ENCODE peak calls at places on chromosomes 6 and 20, in seven cellular contexts. Q is bronchial epithelial cell; L is mesothelial cell of epicardium; K is H9; O is upper lobe of left lung; S is fibroblast of mammary gland; W is CD4-positive, alpha-beta T cell. H is an unnamed sample.

GRCh38 chr6:165232277-165232654 is 77.1 kb downstream of the C6orf118 start:
- DNase-seq in Q (no peak), L (no peak), K (no peak), O (no peak), S (no peak), W (no peak), H (no peak)

GRCh38 chr6:70651326-70651905 is 16.3 kb upstream of the SMAP1 start:
- DNase-seq in Q (no peak), L (no peak), K (no peak), O (no peak), S (no peak), W (peak; percentile 23), H (no peak)

GRCh38 chr6:108884211-108885059 is 36.2 kb downstream of the ARMC2 start:
- DNase-seq in Q (no peak), L (no peak), K (peak; percentile 41), O (no peak), S (no peak), W (no peak), H (no peak)

GRCh38 chr6:73395875-73396274 is 1.2 kb downstream of the DDX43 start:
- DNase-seq in Q (no peak), L (no peak), K (no peak), O (no peak), S (no peak), W (no peak), H (no peak)

GRCh38 chr6:143339223-143339622 is 111.3 kb downstream of the ADAT2 start:
- DNase-seq in Q (peak; percentile 94), L (no peak), K (no peak), O (no peak), S (no peak), W (no peak), H (no peak)

GRCh38 chr20:4147319-4147718 is 132.0 kb upstream of the RNF24 start:
- DNase-seq in Q (peak; percentile 41), L (no peak), K (no peak), O (no peak), S (no peak), W (no peak), H (no peak)

GRCh38 chr6:139109558-139109957 is 25.3 kb upstream of the HECA start:
- DNase-seq in Q (no peak), L (no peak), K (peak; percentile 70), O (no peak), S (peak; percentile 55), W (no peak), H (no peak)

GRCh38 chr20:54068966-54069365 is 1.4 kb downstream of the BCAS1 start:
- DNase-seq in Q (no peak), L (no peak), K (no peak), O (no peak), S (no peak), W (no peak), H (no peak)

GRCh38 chr20:57560554-57561355 is at the start of gene PCK1:
- DNase-seq in Q (no peak), L (no peak), K (no peak), O (no peak), S (peak; percentile 28), W (no peak), H (no peak)

GRCh38 chr20:25543068-25543467 is 42.3 kb downstream of the NINL start:
- DNase-seq in Q (peak; percentile 38), L (no peak), K (no peak), O (no peak), S (peak; percentile 74), W (no peak), H (no peak)

GRCh38 chr6:135212935-135213334 is 31.8 kb downstream of the MYB start:
- DNase-seq in Q (peak; percentile 9), L (no peak), K (no peak), O (no peak), S (peak; percentile 34), W (no peak), H (no peak)

GRCh38 chr6:117555882-117556498 is 46.3 kb downstream of the GOPC start:
- DNase-seq in Q (peak; percentile 33), L (no peak), K (no peak), O (no peak), S (peak; percentile 47), W (peak; percentile 50), H (peak; percentile 21)

GRCh38 chr6:146697921-146698320 is 99.1 kb downstream of the ADGB start:
- DNase-seq in Q (no peak), L (no peak), K (no peak), O (no peak), S (no peak), W (no peak), H (no peak)

GRCh38 chr20:33767100-33767499 is 35.3 kb downstream of the ZNF341 start:
- DNase-seq in Q (no peak), L (no peak), K (no peak), O (no peak), S (no peak), W (no peak), H (no peak)

GRCh38 chr6:50185006-50185405 is 135.3 kb upstream of the DEFB112 start:
- DNase-seq in Q (no peak), L (no peak), K (peak; percentile 49), O (no peak), S (peak; percentile 0), W (no peak), H (no peak)
- TF ChIP-seq CTCF in Q (no peak), L (no peak), K (peak; percentile 81), O (no peak), S (no peak), W (no peak), H (peak; percentile 61)

GRCh38 chr6:63637865-63638445 is 2.4 kb downstream of the PHF3 start:
- DNase-seq in Q (no peak), L (no peak), K (no peak), O (no peak), S (no peak), W (no peak), H (no peak)

GRCh38 chr6:63635165-63635562 is 438 bp upstream of the PHF3 start:
- DNase-seq in Q (no peak), L (no peak), K (no peak), O (no peak), S (no peak), W (no peak), H (no peak)

GRCh38 chr6:63636516-63636968 is 940 bp downstream of the PHF3 start:
- DNase-seq in Q (peak; percentile 42), L (no peak), K (peak; percentile 45), O (peak; percentile 80), S (peak; percentile 38), W (peak; percentile 44), H (peak; percentile 23)

GRCh38 chr6:63634630-63635029 is 972 bp upstream of the PHF3 start:
- DNase-seq in Q (no peak), L (no peak), K (no peak), O (no peak), S (no peak), W (no peak), H (no peak)

DNA sequence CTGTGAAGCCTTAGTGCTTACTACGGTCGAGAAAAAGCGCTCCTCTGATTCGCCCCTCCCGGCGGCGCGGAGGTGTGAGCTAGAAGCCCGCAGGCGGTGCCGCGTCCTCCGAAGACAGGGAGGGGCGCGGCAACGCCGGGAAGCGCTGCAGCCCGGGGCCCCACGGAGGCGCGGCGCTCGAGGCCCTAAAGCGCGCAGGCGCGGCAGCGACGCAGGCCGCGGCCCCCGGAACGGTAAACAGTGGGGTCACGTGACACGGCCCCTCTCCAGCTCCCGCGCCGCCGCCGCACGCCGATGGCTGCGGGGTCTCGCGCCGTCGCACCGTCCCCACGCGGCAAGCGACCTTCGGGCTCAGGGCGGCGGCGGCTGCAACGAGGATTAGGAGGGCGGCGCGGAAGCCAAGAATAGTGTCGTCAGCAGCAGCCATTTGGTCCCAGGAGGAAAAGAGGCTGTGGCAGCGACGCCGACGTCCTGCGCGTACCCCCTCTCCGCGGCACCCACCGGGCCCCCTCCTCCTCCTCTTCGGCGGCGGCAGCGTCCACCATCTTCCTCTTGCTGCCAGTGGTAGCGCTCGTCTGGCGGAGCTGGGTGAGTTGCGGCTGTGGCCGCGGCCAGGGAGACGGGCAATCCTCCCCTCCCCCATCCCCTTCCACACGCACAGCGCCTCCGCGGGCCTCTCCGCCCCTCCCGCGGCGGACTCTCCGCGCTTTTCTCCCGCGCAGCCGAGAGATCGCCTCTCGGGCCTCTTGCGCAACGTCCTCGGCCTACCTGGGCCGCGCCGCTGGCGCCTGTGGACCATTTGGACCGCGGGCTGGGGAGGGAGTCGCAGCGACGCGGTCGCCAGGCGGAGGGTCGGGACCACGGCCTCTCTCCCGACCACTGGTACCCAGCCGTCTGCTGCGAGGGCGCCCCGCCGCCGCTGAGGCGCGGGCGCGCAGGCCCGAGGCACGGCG is at the start of gene PHF3:
- DNase-seq in Q (peak; percentile 73), L (peak; percentile 87), K (peak; percentile 91), O (peak; percentile 93), S (peak; percentile 83), W (peak; percentile 86), H (peak; percentile 85)
- TF ChIP-seq CTCF in Q (peak; percentile 31), L (no peak), K (peak; percentile 22), O (no peak), S (no peak), W (no peak), H (peak; percentile 22)

GRCh38 chr6:63759605-63760004 is 124.0 kb downstream of the PHF3 start:
- DNase-seq in Q (peak; percentile 10), L (no peak), K (no peak), O (no peak), S (peak; percentile 11), W (no peak), H (no peak)

GRCh38 chr6:63765828-63766227 is 130.2 kb downstream of the PHF3 start:
- DNase-seq in Q (no peak), L (no peak), K (no peak), O (no peak), S (no peak), W (no peak), H (no peak)

GRCh38 chr6:63757826-63758225 is 122.2 kb downstream of the PHF3 start:
- DNase-seq in Q (no peak), L (no peak), K (no peak), O (no peak), S (no peak), W (no peak), H (no peak)

GRCh38 chr6:63764318-63764916 is 128.8 kb downstream of the PHF3 start:
- DNase-seq in Q (peak; percentile 45), L (no peak), K (no peak), O (no peak), S (peak; percentile 60), W (no peak), H (no peak)

GRCh38 chr6:63760199-63760598 is 124.6 kb downstream of the PHF3 start:
- DNase-seq in Q (no peak), L (no peak), K (no peak), O (no peak), S (no peak), W (no peak), H (no peak)
- TF ChIP-seq CTCF in Q (no peak), L (no peak), K (no peak), O (no peak), S (no peak), W (no peak), H (no peak)

DNA sequence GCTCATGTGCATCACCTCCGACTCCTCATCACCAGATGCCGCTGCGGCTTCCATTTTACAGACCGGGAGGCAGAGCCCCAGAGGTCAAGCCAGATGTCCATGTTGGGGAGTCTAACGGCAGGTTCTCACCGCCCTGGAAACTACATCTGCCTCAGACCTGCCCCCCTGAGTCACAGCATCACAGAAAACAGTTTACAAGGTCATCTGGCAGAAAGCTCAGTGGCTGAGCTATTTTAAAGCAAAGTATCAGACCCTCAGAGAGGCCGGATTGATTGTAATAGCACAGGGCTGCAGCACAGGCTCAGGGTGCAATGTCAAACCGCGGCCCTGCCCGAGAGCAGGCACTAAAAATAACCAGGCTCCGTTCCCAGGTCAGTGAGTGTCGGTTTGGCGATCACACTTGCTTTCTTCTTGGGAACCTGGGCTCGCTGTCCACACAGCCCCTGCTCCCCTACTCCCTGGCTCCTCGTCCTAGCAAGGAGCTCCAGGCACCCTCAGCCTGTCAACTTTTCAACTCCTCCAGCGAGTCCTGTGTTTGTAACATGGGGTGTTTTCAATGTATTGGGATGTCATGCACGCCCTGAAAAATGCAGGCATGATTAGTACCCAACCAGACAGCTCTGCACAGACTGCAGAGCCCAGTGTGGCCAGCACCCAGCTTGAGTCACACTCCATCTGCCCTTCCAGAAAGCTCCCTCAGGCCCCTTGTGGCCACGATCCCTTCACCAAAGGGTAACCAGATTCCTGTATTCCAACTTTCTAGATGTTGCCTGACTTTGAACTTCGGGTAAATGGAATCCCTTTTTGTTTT is 264.5 kb downstream of the CDH4 start:
- DNase-seq in Q (no peak), L (no peak), K (no peak), O (no peak), S (peak; percentile 56), W (no peak), H (no peak)
- TF ChIP-seq CTCF in Q (no peak), L (no peak), K (no peak), O (no peak), S (no peak), W (no peak), H (no peak)